ENCODE peak calls at places on chromosomes 4 and X, in eight cellular contexts. One of them, this sample, is unnamed.

GRCh38 chr4:150582101-150582565 is at the start of gene MAB21L2:
- DNase-seq in activated gamma-delta T cell treated with Interleukin-2 at 50 U/mL for 16 hours: no peak
- DNase-seq in sciatic nerve: no peak
- DNase-seq in HFF-Myc: no peak
- DNase-seq in hippocampal formation: no peak
- DNase-seq in GF-D8: no peak
- DNase-seq in T-helper 2 cell: no peak
- DNase-seq in glutamatergic neuron: no peak
- DNase-seq in this sample: no peak

GRCh38 chr4:54082168-54082567 is 17.8 kb upstream of the CHIC2 start:
- DNase-seq in activated gamma-delta T cell treated with Interleukin-2 at 50 U/mL for 16 hours: no peak
- DNase-seq in sciatic nerve: no peak
- DNase-seq in HFF-Myc: peak
- DNase-seq in hippocampal formation: no peak
- DNase-seq in GF-D8: no peak
- DNase-seq in T-helper 2 cell: no peak
- DNase-seq in glutamatergic neuron: no peak
- DNase-seq in this sample: no peak

GRCh38 chr4:61511716-61512488 is 311.8 kb downstream of the ADGRL3 start:
- DNase-seq in activated gamma-delta T cell treated with Interleukin-2 at 50 U/mL for 16 hours: no peak
- DNase-seq in sciatic nerve: no peak
- DNase-seq in HFF-Myc: no peak
- DNase-seq in hippocampal formation: no peak
- DNase-seq in GF-D8: no peak
- DNase-seq in T-helper 2 cell: no peak
- DNase-seq in glutamatergic neuron: no peak
- DNase-seq in this sample: no peak

GRCh38 chr4:105896984-105897760 is 1.9 kb downstream of the NPNT start:
- DNase-seq in activated gamma-delta T cell treated with Interleukin-2 at 50 U/mL for 16 hours: no peak
- DNase-seq in sciatic nerve: no peak
- DNase-seq in HFF-Myc: no peak
- DNase-seq in hippocampal formation: no peak
- DNase-seq in GF-D8: no peak
- DNase-seq in T-helper 2 cell: no peak
- DNase-seq in glutamatergic neuron: no peak
- DNase-seq in this sample: no peak

GRCh38 chr4:4685810-4686209 is 144.0 kb upstream of the STX18 start:
- DNase-seq in activated gamma-delta T cell treated with Interleukin-2 at 50 U/mL for 16 hours: no peak
- DNase-seq in sciatic nerve: no peak
- DNase-seq in HFF-Myc: no peak
- DNase-seq in hippocampal formation: no peak
- DNase-seq in GF-D8: no peak
- DNase-seq in T-helper 2 cell: no peak
- DNase-seq in glutamatergic neuron: no peak
- DNase-seq in this sample: no peak

GRCh38 chrX:71541546-71542022 is 8.7 kb downstream of the OGT start:
- DNase-seq in activated gamma-delta T cell treated with Interleukin-2 at 50 U/mL for 16 hours: no peak
- DNase-seq in sciatic nerve: no peak
- DNase-seq in HFF-Myc: no peak
- DNase-seq in hippocampal formation: no peak
- DNase-seq in GF-D8: peak
- DNase-seq in T-helper 2 cell: no peak
- DNase-seq in glutamatergic neuron: no peak
- DNase-seq in this sample: no peak

GRCh38 chr4:16608611-16609125 is 289.8 kb downstream of the LDB2 start:
- DNase-seq in activated gamma-delta T cell treated with Interleukin-2 at 50 U/mL for 16 hours: no peak
- DNase-seq in sciatic nerve: no peak
- DNase-seq in HFF-Myc: no peak
- DNase-seq in hippocampal formation: no peak
- DNase-seq in GF-D8: no peak
- DNase-seq in T-helper 2 cell: no peak
- DNase-seq in glutamatergic neuron: no peak
- DNase-seq in this sample: no peak

GRCh38 chr4:147821555-147821954 is 89.7 kb downstream of the ARHGAP10 start:
- DNase-seq in activated gamma-delta T cell treated with Interleukin-2 at 50 U/mL for 16 hours: no peak
- DNase-seq in sciatic nerve: no peak
- DNase-seq in HFF-Myc: no peak
- DNase-seq in hippocampal formation: no peak
- DNase-seq in GF-D8: no peak
- DNase-seq in T-helper 2 cell: no peak
- DNase-seq in glutamatergic neuron: no peak
- DNase-seq in this sample: no peak

GRCh38 chrX:32408389-32408788 is 803.0 kb downstream of the DMD start:
- DNase-seq in activated gamma-delta T cell treated with Interleukin-2 at 50 U/mL for 16 hours: no peak
- DNase-seq in sciatic nerve: no peak
- DNase-seq in HFF-Myc: no peak
- DNase-seq in hippocampal formation: no peak
- DNase-seq in GF-D8: no peak
- DNase-seq in T-helper 2 cell: no peak
- DNase-seq in glutamatergic neuron: no peak
- DNase-seq in this sample: no peak

GRCh38 chrX:56789518-56790070 is 60.6 kb downstream of the NBDY start:
- DNase-seq in activated gamma-delta T cell treated with Interleukin-2 at 50 U/mL for 16 hours: no peak
- DNase-seq in sciatic nerve: peak
- DNase-seq in HFF-Myc: no peak
- DNase-seq in hippocampal formation: no peak
- DNase-seq in GF-D8: no peak
- DNase-seq in T-helper 2 cell: no peak
- DNase-seq in glutamatergic neuron: no peak
- DNase-seq in this sample: no peak

GRCh38 chr4:3461515-3462291 is 1.4 kb upstream of the DOK7 start:
- DNase-seq in activated gamma-delta T cell treated with Interleukin-2 at 50 U/mL for 16 hours: no peak
- DNase-seq in sciatic nerve: no peak
- DNase-seq in HFF-Myc: no peak
- DNase-seq in hippocampal formation: no peak
- DNase-seq in GF-D8: no peak
- DNase-seq in T-helper 2 cell: no peak
- DNase-seq in glutamatergic neuron: peak
- DNase-seq in this sample: no peak

GRCh38 chr4:172055046-172055445 is 241.8 kb downstream of the GALNTL6 start:
- DNase-seq in activated gamma-delta T cell treated with Interleukin-2 at 50 U/mL for 16 hours: no peak
- DNase-seq in sciatic nerve: no peak
- DNase-seq in HFF-Myc: no peak
- DNase-seq in hippocampal formation: no peak
- DNase-seq in GF-D8: no peak
- DNase-seq in T-helper 2 cell: no peak
- DNase-seq in glutamatergic neuron: no peak
- DNase-seq in this sample: no peak

GRCh38 chr4:27278615-27279014 is 418.0 kb downstream of the STIM2 start:
- DNase-seq in activated gamma-delta T cell treated with Interleukin-2 at 50 U/mL for 16 hours: no peak
- DNase-seq in sciatic nerve: no peak
- DNase-seq in HFF-Myc: peak
- DNase-seq in hippocampal formation: no peak
- DNase-seq in GF-D8: no peak
- DNase-seq in T-helper 2 cell: no peak
- DNase-seq in glutamatergic neuron: no peak
- DNase-seq in this sample: no peak

GRCh38 chrX:20663287-20663686 is 396.6 kb upstream of the RPS6KA3 start:
- DNase-seq in activated gamma-delta T cell treated with Interleukin-2 at 50 U/mL for 16 hours: no peak
- DNase-seq in sciatic nerve: no peak
- DNase-seq in HFF-Myc: no peak
- DNase-seq in hippocampal formation: no peak
- DNase-seq in GF-D8: no peak
- DNase-seq in T-helper 2 cell: no peak
- DNase-seq in glutamatergic neuron: peak
- DNase-seq in this sample: no peak

GRCh38 chrX:11792461-11793421 is 34.7 kb downstream of the MSL3 start:
- DNase-seq in activated gamma-delta T cell treated with Interleukin-2 at 50 U/mL for 16 hours: peak
- DNase-seq in sciatic nerve: no peak
- DNase-seq in HFF-Myc: no peak
- DNase-seq in hippocampal formation: no peak
- DNase-seq in GF-D8: peak
- DNase-seq in T-helper 2 cell: no peak
- DNase-seq in glutamatergic neuron: no peak
- DNase-seq in this sample: no peak

GRCh38 chr4:100511906-100512305 is 5.9 kb downstream of the EMCN start:
- DNase-seq in activated gamma-delta T cell treated with Interleukin-2 at 50 U/mL for 16 hours: no peak
- DNase-seq in sciatic nerve: no peak
- DNase-seq in HFF-Myc: no peak
- DNase-seq in hippocampal formation: no peak
- DNase-seq in GF-D8: no peak
- DNase-seq in T-helper 2 cell: no peak
- DNase-seq in glutamatergic neuron: no peak
- DNase-seq in this sample: no peak

GRCh38 chr4:119733431-119733830 is 104.8 kb upstream of the PDE5A start:
- DNase-seq in activated gamma-delta T cell treated with Interleukin-2 at 50 U/mL for 16 hours: no peak
- DNase-seq in sciatic nerve: no peak
- DNase-seq in HFF-Myc: no peak
- DNase-seq in hippocampal formation: no peak
- DNase-seq in GF-D8: no peak
- DNase-seq in T-helper 2 cell: no peak
- DNase-seq in glutamatergic neuron: no peak
- DNase-seq in this sample: no peak

GRCh38 chrX:24890677-24891076 is 125.1 kb downstream of the ARX start:
- DNase-seq in activated gamma-delta T cell treated with Interleukin-2 at 50 U/mL for 16 hours: no peak
- DNase-seq in sciatic nerve: no peak
- DNase-seq in HFF-Myc: no peak
- DNase-seq in hippocampal formation: no peak
- DNase-seq in GF-D8: no peak
- DNase-seq in T-helper 2 cell: no peak
- DNase-seq in glutamatergic neuron: no peak
- DNase-seq in this sample: no peak

GRCh38 chr4:159127745-159128518 is 25.1 kb downstream of the RAPGEF2 start:
- DNase-seq in activated gamma-delta T cell treated with Interleukin-2 at 50 U/mL for 16 hours: no peak
- DNase-seq in sciatic nerve: no peak
- DNase-seq in HFF-Myc: no peak
- DNase-seq in hippocampal formation: no peak
- DNase-seq in GF-D8: no peak
- DNase-seq in T-helper 2 cell: no peak
- DNase-seq in glutamatergic neuron: no peak
- DNase-seq in this sample: no peak

GRCh38 chr4:103484521-103484920 is 235.3 kb downstream of the TACR3 start:
- DNase-seq in activated gamma-delta T cell treated with Interleukin-2 at 50 U/mL for 16 hours: no peak
- DNase-seq in sciatic nerve: no peak
- DNase-seq in HFF-Myc: no peak
- DNase-seq in hippocampal formation: no peak
- DNase-seq in GF-D8: no peak
- DNase-seq in T-helper 2 cell: no peak
- DNase-seq in glutamatergic neuron: no peak
- DNase-seq in this sample: no peak

GRCh38 chr4:144599621-144600020 is 46.3 kb upstream of the HHIP start:
- DNase-seq in activated gamma-delta T cell treated with Interleukin-2 at 50 U/mL for 16 hours: no peak
- DNase-seq in sciatic nerve: no peak
- DNase-seq in HFF-Myc: no peak
- DNase-seq in hippocampal formation: no peak
- DNase-seq in GF-D8: no peak
- DNase-seq in T-helper 2 cell: no peak
- DNase-seq in glutamatergic neuron: no peak
- DNase-seq in this sample: no peak

GRCh38 chr4:122017296-122017695 is 65.4 kb upstream of the TRPC3 start:
- DNase-seq in activated gamma-delta T cell treated with Interleukin-2 at 50 U/mL for 16 hours: no peak
- DNase-seq in sciatic nerve: no peak
- DNase-seq in HFF-Myc: no peak
- DNase-seq in hippocampal formation: no peak
- DNase-seq in GF-D8: no peak
- DNase-seq in T-helper 2 cell: no peak
- DNase-seq in glutamatergic neuron: peak
- DNase-seq in this sample: no peak

GRCh38 chr4:8740666-8741395 is 130.8 kb downstream of the HMX1 start:
- DNase-seq in activated gamma-delta T cell treated with Interleukin-2 at 50 U/mL for 16 hours: no peak
- DNase-seq in sciatic nerve: peak
- DNase-seq in HFF-Myc: no peak
- DNase-seq in hippocampal formation: no peak
- DNase-seq in GF-D8: no peak
- DNase-seq in T-helper 2 cell: no peak
- DNase-seq in glutamatergic neuron: no peak
- DNase-seq in this sample: no peak

GRCh38 chrX:111492085-111492484 is 19.4 kb upstream of the SERTM2 start:
- DNase-seq in activated gamma-delta T cell treated with Interleukin-2 at 50 U/mL for 16 hours: no peak
- DNase-seq in sciatic nerve: no peak
- DNase-seq in HFF-Myc: no peak
- DNase-seq in hippocampal formation: no peak
- DNase-seq in GF-D8: no peak
- DNase-seq in T-helper 2 cell: no peak
- DNase-seq in glutamatergic neuron: no peak
- DNase-seq in this sample: no peak

GRCh38 chrX:41005445-41005992 is 79.7 kb upstream of the USP9X start:
- DNase-seq in activated gamma-delta T cell treated with Interleukin-2 at 50 U/mL for 16 hours: no peak
- DNase-seq in sciatic nerve: no peak
- DNase-seq in HFF-Myc: no peak
- DNase-seq in hippocampal formation: no peak
- DNase-seq in GF-D8: no peak
- DNase-seq in T-helper 2 cell: no peak
- DNase-seq in glutamatergic neuron: no peak
- DNase-seq in this sample: no peak

GRCh38 chrX:124362761-124363160 is 16.4 kb downstream of the SH2D1A start:
- DNase-seq in activated gamma-delta T cell treated with Interleukin-2 at 50 U/mL for 16 hours: no peak
- DNase-seq in sciatic nerve: no peak
- DNase-seq in HFF-Myc: no peak
- DNase-seq in hippocampal formation: no peak
- DNase-seq in GF-D8: no peak
- DNase-seq in T-helper 2 cell: no peak
- DNase-seq in glutamatergic neuron: no peak
- DNase-seq in this sample: no peak